ENCODE peak calls at places on chromosome 2, in six cellular contexts. One of them, this sample, is unnamed.

GRCh38 chr2:28543316-28544068 is 47.6 kb downstream of the PLB1 start:
- DNase-seq in activated T-helper 9 cell treated with anti-CD3 and anti-CD28 coated beads, Interleukin-2, amount 50 U/mL, for 16 hours: no peak
- DNase-seq in astrocyte of the spinal cord: peak
- DNase-seq in WERI-Rb-1: peak
- DNase-seq in GM12864: no peak
- DNase-seq in lower leg skin: peak
- DNase-seq in this sample: no peak

GRCh38 chr2:181785677-181786344 is 105.5 kb upstream of the NEUROD1 start:
- DNase-seq in activated T-helper 9 cell treated with anti-CD3 and anti-CD28 coated beads, Interleukin-2, amount 50 U/mL, for 16 hours: no peak
- DNase-seq in GM12864: no peak
- DNase-seq in lower leg skin: no peak
- DNase-seq in astrocyte of the spinal cord: peak
- DNase-seq in WERI-Rb-1: no peak
- DNase-seq in this sample: no peak

GRCh38 chr2:226796840-226797288 is 2.8 kb downstream of the IRS1 start:
- DNase-seq in WERI-Rb-1: no peak
- DNase-seq in astrocyte of the spinal cord: peak
- DNase-seq in GM12864: no peak
- DNase-seq in activated T-helper 9 cell treated with anti-CD3 and anti-CD28 coated beads, Interleukin-2, amount 50 U/mL, for 16 hours: no peak
- DNase-seq in lower leg skin: no peak
- DNase-seq in this sample: no peak

GRCh38 chr2:230891108-230891507 is 26.4 kb downstream of the ITM2C start:
- DNase-seq in GM12864: no peak
- DNase-seq in astrocyte of the spinal cord: no peak
- DNase-seq in lower leg skin: no peak
- DNase-seq in WERI-Rb-1: no peak
- DNase-seq in activated T-helper 9 cell treated with anti-CD3 and anti-CD28 coated beads, Interleukin-2, amount 50 U/mL, for 16 hours: no peak
- DNase-seq in this sample: no peak

GRCh38 chr2:14634223-14634884 is 1.8 kb downstream of the LRATD1 start:
- DNase-seq in WERI-Rb-1: peak
- DNase-seq in astrocyte of the spinal cord: peak
- DNase-seq in lower leg skin: peak
- DNase-seq in activated T-helper 9 cell treated with anti-CD3 and anti-CD28 coated beads, Interleukin-2, amount 50 U/mL, for 16 hours: no peak
- DNase-seq in GM12864: no peak
- DNase-seq in this sample: no peak

GRCh38 chr2:112031916-112032582 is 23.0 kb upstream of the TMEM87B start:
- DNase-seq in activated T-helper 9 cell treated with anti-CD3 and anti-CD28 coated beads, Interleukin-2, amount 50 U/mL, for 16 hours: no peak
- DNase-seq in astrocyte of the spinal cord: no peak
- DNase-seq in lower leg skin: no peak
- DNase-seq in GM12864: no peak
- DNase-seq in WERI-Rb-1: peak
- DNase-seq in this sample: no peak

GRCh38 chr2:28400921-28401320 is 8.3 kb downstream of the FOSL2 start:
- DNase-seq in WERI-Rb-1: no peak
- DNase-seq in activated T-helper 9 cell treated with anti-CD3 and anti-CD28 coated beads, Interleukin-2, amount 50 U/mL, for 16 hours: no peak
- DNase-seq in astrocyte of the spinal cord: no peak
- DNase-seq in GM12864: no peak
- DNase-seq in lower leg skin: no peak
- DNase-seq in this sample: no peak

GRCh38 chr2:63977904-63978303 is 41.3 kb downstream of the VPS54 start:
- DNase-seq in astrocyte of the spinal cord: no peak
- DNase-seq in activated T-helper 9 cell treated with anti-CD3 and anti-CD28 coated beads, Interleukin-2, amount 50 U/mL, for 16 hours: no peak
- DNase-seq in lower leg skin: no peak
- DNase-seq in WERI-Rb-1: no peak
- DNase-seq in GM12864: peak
- DNase-seq in this sample: peak

GRCh38 chr2:113225505-113226259 is 51.9 kb downstream of the PSD4 start:
- DNase-seq in WERI-Rb-1: peak
- DNase-seq in astrocyte of the spinal cord: peak
- DNase-seq in lower leg skin: no peak
- DNase-seq in GM12864: no peak
- DNase-seq in activated T-helper 9 cell treated with anti-CD3 and anti-CD28 coated beads, Interleukin-2, amount 50 U/mL, for 16 hours: no peak
- DNase-seq in this sample: no peak

GRCh38 chr2:50591642-50592041 is 440.3 kb downstream of the NRXN1 start:
- DNase-seq in activated T-helper 9 cell treated with anti-CD3 and anti-CD28 coated beads, Interleukin-2, amount 50 U/mL, for 16 hours: no peak
- DNase-seq in astrocyte of the spinal cord: peak
- DNase-seq in lower leg skin: no peak
- DNase-seq in WERI-Rb-1: no peak
- DNase-seq in GM12864: no peak
- DNase-seq in this sample: no peak

This sample was measured in activated CD8-positive, alpha-beta T cell treated with anti-CD3 and anti-CD28 coated beads, Interleukin-2, amount 10 ng/mL, durations not matched to agents 7 days and 5 days.